ENCODE peak calls at places on chromosome 19, in seven cellular contexts. Q is neuronal stem cell, N is H1, J is H9, K is mesenchymal stem cell, C is trophoblast cell, B is mesendoderm. L is an unnamed sample.

GRCh38 chr19:47444388-47444821 is 25.1 kb upstream of the MEIS3 start:
- DNase-seq in C (peak), Q (peak), J (peak), K (no peak), N (no peak), B (peak), L (no peak)

GRCh38 chr19:46602392-46603194 is 1.5 kb downstream of the CALM3 start:
- DNase-seq in B (no peak), N (no peak), J (no peak), K (no peak), Q (no peak), C (no peak), L (no peak)

GRCh38 chr19:13784731-13785452 is 10.4 kb upstream of the ZSWIM4 start:
- DNase-seq in K (peak), J (peak), Q (no peak), C (peak), N (no peak), B (peak), L (peak)

GRCh38 chr19:48413879-48414623 is 20.6 kb downstream of the GRIN2D start:
- DNase-seq in N (no peak), Q (no peak), K (peak), B (peak), J (peak), C (no peak), L (peak)

GRCh38 chr19:16497042-16497441 is 848 bp downstream of the C19orf44 start:
- DNase-seq in J (no peak), C (no peak), B (no peak), Q (no peak), K (peak), N (no peak), L (no peak)

GRCh38 chr19:46000497-46001246 is 5.4 kb downstream of the CCDC61 start:
- DNase-seq in Q (peak), B (peak), J (peak), N (no peak), C (peak), K (no peak), L (no peak)

GRCh38 chr19:46303702-46304397 is 7.0 kb downstream of the HIF3A start:
- DNase-seq in J (peak), C (peak), K (peak), Q (peak), B (peak), N (peak), L (no peak)

GRCh38 chr19:13396256-13397080 is 109.8 kb downstream of the CACNA1A start:
- DNase-seq in K (peak), B (peak), Q (peak), N (peak), J (peak), C (peak), L (peak)

GRCh38 chr19:31352296-31352781 is 3.1 kb upstream of the TSHZ3 start:
- DNase-seq in J (peak), N (no peak), K (no peak), Q (no peak), B (peak), C (no peak), L (no peak)

GRCh38 chr19:1383014-1383310 is 745 bp upstream of the NDUFS7 start:
- DNase-seq in Q (no peak), N (no peak), K (no peak), J (no peak), B (no peak), C (no peak), L (no peak)

GRCh38 chr19:47796785-47797184 is 7.6 kb downstream of the TPRX1 start:
- DNase-seq in C (no peak), K (no peak), J (no peak), Q (no peak), N (no peak), B (no peak), L (no peak)

GRCh38 chr19:42028304-42029216 is 34.5 kb upstream of the ATP1A3 start:
- DNase-seq in C (no peak), J (peak), N (peak), Q (peak), B (peak), K (no peak), L (no peak)

GRCh38 chr19:55256562-55257460 is 2.0 kb downstream of the PPP6R1 start:
- DNase-seq in Q (no peak), J (no peak), C (no peak), B (no peak), K (peak), N (no peak), L (no peak)

GRCh38 chr19:52942371-52943133 is 19.3 kb upstream of the ZNF888 start:
- DNase-seq in J (peak), B (peak), N (no peak), Q (peak), K (peak), C (peak), L (peak)

GRCh38 chr19:12842511-12842910 is 4.2 kb downstream of the MAST1 start:
- DNase-seq in B (no peak), K (no peak), Q (no peak), N (no peak), J (no peak), C (no peak), L (no peak)

GRCh38 chr19:16591803-16592556 is 19.8 kb upstream of the SLC35E1 start:
- DNase-seq in C (no peak), B (no peak), Q (no peak), J (no peak), K (no peak), N (no peak), L (peak)

GRCh38 chr19:41264581-41265375 is 606 bp downstream of the HNRNPUL1 start:
- DNase-seq in C (peak), J (peak), K (peak), Q (no peak), B (peak), N (no peak), L (peak)

GRCh38 chr19:56112313-56112709 is 8.8 kb downstream of the ZNF787 start:
- DNase-seq in K (no peak), Q (no peak), B (no peak), C (no peak), J (no peak), N (no peak), L (no peak)

GRCh38 chr19:54190942-54191670 is at the start of gene TSEN34:
- DNase-seq in N (no peak), Q (peak), J (peak), B (peak), K (peak), C (peak), L (peak)

GRCh38 chr19:888615-889385 is 4.2 kb downstream of the MED16 start:
- DNase-seq in N (no peak), K (no peak), Q (no peak), J (no peak), C (no peak), B (no peak), L (no peak)

GRCh38 chr19:57583521-57584416 is at the start of gene ZIK1:
- DNase-seq in Q (peak), N (peak), K (peak), J (peak), B (peak), C (peak), L (peak)

GRCh38 chr19:58218899-58219298 is 9.8 kb upstream of the ZNF544 start:
- DNase-seq in C (peak), N (no peak), Q (no peak), K (no peak), B (peak), J (peak), L (no peak)

GRCh38 chr19:16920816-16921529 is 32.2 kb downstream of the F2RL3 start:
- DNase-seq in N (no peak), B (peak), C (peak), J (no peak), Q (no peak), K (peak), L (peak)

GRCh38 chr19:47104678-47105077 is 8.9 kb downstream of the ZC3H4 start:
- DNase-seq in N (no peak), Q (no peak), J (no peak), C (no peak), B (no peak), K (no peak), L (no peak)

GRCh38 chr19:13881692-13882418 is 4.9 kb downstream of the NANOS3 start:
- DNase-seq in C (peak), Q (no peak), N (no peak), B (peak), K (peak), J (no peak), L (peak)

GRCh38 chr19:2046046-2046907 is 4.8 kb downstream of the MKNK2 start:
- DNase-seq in N (no peak), J (peak), Q (no peak), K (no peak), C (no peak), B (no peak), L (no peak)

GRCh38 chr19:1747285-1748114 is 5.8 kb upstream of the ONECUT3 start:
- DNase-seq in K (peak), Q (no peak), N (peak), C (no peak), B (peak), J (peak), L (peak)

GRCh38 chr19:17821190-17821589 is at the start of gene INSL3:
- DNase-seq in C (no peak), B (no peak), N (no peak), J (no peak), Q (no peak), K (no peak), L (no peak)

GRCh38 chr19:8261881-8262280 is 46.3 kb downstream of the CD320 start:
- DNase-seq in J (no peak), N (no peak), Q (no peak), C (no peak), B (no peak), K (no peak), L (no peak)

GRCh38 chr19:18203863-18204393 is at the start of gene RAB3A:
- DNase-seq in C (peak), B (peak), K (peak), J (peak), N (peak), Q (peak), L (peak)

GRCh38 chr19:52665529-52665928 is 27.4 kb upstream of the ZNF83 start:
- DNase-seq in K (peak), J (no peak), C (peak), B (no peak), N (no peak), Q (no peak), L (peak)

DNA sequence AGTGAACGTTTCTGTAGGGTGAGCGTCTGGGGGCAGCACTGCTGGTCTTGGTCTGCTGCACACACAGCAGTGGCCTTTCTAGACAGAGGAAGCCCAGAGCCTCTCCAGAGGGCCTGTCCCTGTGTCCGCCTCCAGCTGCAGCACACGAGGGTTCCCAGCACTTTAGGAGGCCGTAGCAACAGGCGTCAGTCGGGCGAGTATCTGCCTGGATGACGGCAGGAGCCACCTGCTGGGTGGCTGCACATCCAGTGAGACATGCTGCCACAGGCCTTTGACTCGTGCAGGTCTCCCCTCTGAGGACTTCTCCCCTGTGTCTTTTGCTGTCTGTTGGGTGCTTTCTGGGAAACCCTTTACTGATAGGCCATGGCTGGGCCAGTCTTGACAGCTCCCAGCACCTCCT is 22.1 kb downstream of the AP2A1 start:
- DNase-seq in B (no peak), N (no peak), C (no peak), K (no peak), Q (no peak), J (no peak), L (no peak)
- H3K18ac ChIP-seq in B (no peak), N (no peak), C (no peak), K (no peak), Q (no peak), J (no peak), L (no peak)

DNA sequence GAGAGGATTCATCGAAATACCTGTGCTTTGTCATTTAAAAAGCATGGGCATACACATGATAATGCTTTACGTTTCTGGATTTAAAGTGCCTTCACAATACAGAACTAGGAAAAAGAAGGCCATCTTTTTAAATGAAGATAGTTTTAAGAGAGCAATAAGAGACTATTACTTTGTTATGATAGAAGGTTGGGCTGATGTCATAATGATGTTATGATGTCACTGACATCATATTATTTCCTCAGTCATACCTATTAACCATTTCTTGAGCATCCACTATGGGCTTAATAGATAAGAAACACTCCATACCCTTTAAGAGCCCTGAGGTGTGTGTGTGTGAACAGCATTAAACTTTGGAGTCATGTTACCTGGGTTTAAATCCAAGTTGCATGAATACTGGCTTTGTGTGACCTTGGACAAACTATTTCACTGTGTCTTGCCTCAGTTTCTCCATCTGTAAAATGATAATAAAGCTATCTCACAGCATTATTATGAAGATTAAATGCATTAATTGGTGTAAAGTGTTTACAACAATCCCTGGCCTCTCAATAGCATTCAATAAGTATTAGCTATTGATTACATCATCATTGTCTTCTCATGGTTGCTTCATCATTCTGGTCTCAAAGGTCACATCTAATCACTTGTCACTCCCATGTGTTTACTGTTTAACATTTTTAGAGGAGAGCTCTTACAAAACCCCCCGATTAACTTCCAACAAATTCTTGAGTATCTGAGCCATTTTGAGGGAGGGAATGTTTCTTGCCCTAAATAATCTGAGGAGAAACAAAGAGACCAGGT is 11.1 kb downstream of the ZNF181 start:
- DNase-seq in K (no peak), Q (no peak), N (no peak), B (no peak), C (no peak), J (no peak), L (no peak)
- H3K18ac ChIP-seq in K (no peak), Q (no peak), N (no peak), B (no peak), C (no peak), J (no peak), L (no peak)

DNA sequence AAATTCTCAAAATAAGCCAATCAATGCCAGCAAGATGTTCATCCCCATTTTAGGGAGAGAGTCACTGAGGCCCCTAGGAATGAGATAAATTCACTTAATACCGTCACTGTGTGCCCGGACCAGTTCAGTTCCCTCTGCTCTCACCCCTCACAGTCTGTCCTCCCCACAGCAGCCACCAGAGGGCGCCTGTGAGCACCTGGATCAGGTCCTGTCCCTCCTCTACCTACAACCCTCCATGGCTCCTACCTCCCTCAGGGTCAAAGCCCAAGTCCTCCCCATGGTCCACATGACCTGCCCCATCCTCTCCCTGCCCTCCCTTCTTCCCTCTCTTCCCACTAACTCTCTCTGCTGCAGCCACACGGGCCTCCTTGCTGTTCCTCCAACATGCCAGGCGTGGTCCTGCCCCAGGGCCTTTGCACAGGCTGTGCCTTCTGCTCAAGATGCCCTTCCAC is 42.0 kb upstream of the NFIC start:
- DNase-seq in C (peak), Q (no peak), N (no peak), J (peak), B (peak), K (peak), L (no peak)
- H3K18ac ChIP-seq in C (no peak), Q (no peak), N (no peak), J (no peak), B (no peak), K (no peak), L (no peak)

GRCh38 chr19:5136060-5136855 is 167.3 kb downstream of the KDM4B start:
- DNase-seq in K (no peak), Q (no peak), N (no peak), C (no peak), B (no peak), J (no peak), L (no peak)

GRCh38 chr19:5137114-5137513 is 168.2 kb downstream of the KDM4B start:
- DNase-seq in N (no peak), C (no peak), K (no peak), Q (no peak), J (no peak), B (no peak), L (no peak)

GRCh38 chr19:5141278-5141925 is 172.5 kb downstream of the KDM4B start:
- DNase-seq in N (no peak), J (no peak), Q (no peak), K (no peak), C (peak), B (no peak), L (peak)

GRCh38 chr19:5137571-5138124 is 168.7 kb downstream of the KDM4B start:
- DNase-seq in Q (no peak), N (peak), B (peak), K (no peak), C (no peak), J (peak), L (no peak)

DNA sequence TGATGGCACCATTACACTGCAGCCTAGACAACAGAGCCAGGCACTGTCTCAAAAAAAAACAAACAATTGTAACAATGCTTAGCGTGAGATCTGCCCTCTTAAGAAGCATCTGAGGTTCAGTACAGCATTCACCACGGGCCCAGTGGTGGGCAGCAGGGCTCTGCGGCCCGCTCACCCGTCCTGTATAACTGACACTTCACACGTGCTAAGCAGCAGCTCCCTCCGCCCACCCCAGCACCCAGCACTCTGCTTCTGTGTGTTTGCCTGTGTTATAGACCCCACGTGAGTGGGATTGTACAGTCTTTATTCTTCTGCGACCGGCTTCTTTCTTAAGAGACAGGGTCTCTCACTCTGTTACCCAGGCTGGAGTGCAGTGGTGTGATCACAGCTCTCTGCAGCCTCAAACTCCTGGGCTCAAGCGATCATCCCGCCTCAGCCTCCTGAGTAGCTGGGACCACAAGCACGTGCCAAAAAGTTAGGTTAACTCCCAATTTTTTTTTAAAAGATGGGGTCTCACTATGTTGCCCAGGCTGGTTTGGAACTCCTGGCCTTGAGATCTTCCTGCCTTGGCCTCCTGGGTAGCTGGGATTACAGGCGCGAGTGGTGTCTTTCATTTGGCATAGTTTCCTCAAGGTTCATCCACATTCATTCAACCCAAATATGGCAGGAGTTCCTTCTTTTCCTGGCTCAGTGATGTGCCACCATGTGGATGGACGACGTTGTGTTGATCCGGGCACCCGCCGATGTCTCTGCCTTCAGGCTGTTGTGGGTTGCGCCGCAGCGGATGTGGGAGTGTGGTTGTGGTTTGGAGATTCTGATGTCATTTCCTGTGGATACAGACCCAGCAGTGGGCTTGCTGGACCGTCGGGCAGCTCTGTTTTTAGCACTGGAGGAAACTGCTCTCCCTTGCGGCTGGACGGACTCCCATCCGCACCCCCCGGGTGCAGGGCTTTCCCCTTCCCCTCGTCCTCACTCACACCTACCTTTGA is 170.0 kb downstream of the KDM4B start:
- DNase-seq in K (peak), Q (no peak), J (no peak), C (peak), B (no peak), N (no peak), L (peak)
- H3K18ac ChIP-seq in K (no peak), Q (no peak), J (no peak), C (no peak), B (no peak), N (no peak), L (no peak)

DNA sequence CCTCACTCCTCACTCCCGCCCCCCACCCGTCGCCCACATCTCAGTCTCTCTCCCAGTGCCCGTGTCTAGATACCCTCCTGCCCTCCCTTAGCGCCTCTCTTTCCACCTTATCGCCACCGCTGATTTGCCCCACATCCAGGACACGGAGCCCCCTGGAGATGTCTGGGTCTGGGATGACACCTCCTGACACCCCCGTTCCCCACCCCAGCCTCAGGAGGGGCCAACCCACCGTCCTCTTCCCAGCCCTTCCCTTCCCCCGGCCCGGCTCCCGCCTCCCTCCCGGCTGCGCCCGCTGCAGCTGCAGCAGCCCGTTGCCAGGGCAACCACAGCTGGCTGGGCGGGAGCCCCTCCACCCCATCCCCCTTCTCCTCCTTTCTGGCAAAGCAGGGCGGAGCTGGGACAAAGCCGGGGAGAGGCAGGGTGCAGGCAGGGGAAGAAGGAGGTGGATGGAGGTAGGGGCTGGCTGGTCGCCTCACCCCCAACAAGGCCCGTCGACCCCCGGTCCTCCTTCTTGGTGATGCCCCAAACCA is 13.5 kb downstream of the DPF1 start:
- DNase-seq in Q (peak), N (no peak), C (no peak), B (peak), K (peak), J (peak), L (peak)
- H3K18ac ChIP-seq in Q (peak), N (peak), C (no peak), B (no peak), K (no peak), J (peak), L (no peak)